ENCODE peak calls at places on chromosomes 1 and 21, in six cellular contexts. Z, Y, S, O, X and T are unnamed samples.

GRCh38 chr1:27554777-27555699 is 48.9 kb downstream of the AHDC1 start:
- DNase-seq in Z (peak; percentile 67), S (no peak), X (no peak), Y (no peak), O (no peak), T (no peak)

GRCh38 chr1:119288751-119289150 is 79.8 kb upstream of the HAO2 start:
- DNase-seq in Y (no peak), O (no peak), Z (no peak), X (no peak), S (peak; percentile 71), T (no peak)

GRCh38 chr1:42340093-42340492 is 5.1 kb upstream of the FOXJ3 start:
- DNase-seq in X (peak; percentile 26), Y (no peak), O (no peak), Z (no peak), S (peak; percentile 40), T (no peak)

GRCh38 chr1:98210563-98210962 is 289.7 kb upstream of the DPYD start:
- DNase-seq in S (no peak), Z (no peak), O (no peak), X (no peak), Y (no peak), T (no peak)

GRCh38 chr1:81775510-81775909 is 25.2 kb upstream of the ADGRL2 start:
- DNase-seq in O (no peak), S (no peak), Z (no peak), X (no peak), Y (no peak), T (no peak)

GRCh38 chr1:23777979-23778814 is at the start of gene PITHD1:
- DNase-seq in O (no peak), Y (peak; percentile 61), S (peak; percentile 89), X (peak; percentile 88), Z (peak; percentile 75), T (peak; percentile 76)

GRCh38 chr1:232131715-232132391 is 498.1 kb downstream of the SIPA1L2 start:
- DNase-seq in Z (no peak), Y (no peak), X (no peak), O (no peak), S (no peak), T (no peak)

GRCh38 chr1:160724445-160725242 is 13.0 kb upstream of the CD48 start:
- DNase-seq in O (no peak), Z (no peak), Y (no peak), S (no peak), X (peak; percentile 28), T (no peak)

GRCh38 chr1:224544276-224544675 is 71.8 kb upstream of the CNIH3 start:
- DNase-seq in O (no peak), Z (no peak), X (no peak), S (no peak), Y (no peak), T (no peak)

GRCh38 chr1:32758177-32758794 is 55.7 kb upstream of the SYNC start:
- DNase-seq in O (no peak), Y (no peak), X (no peak), Z (no peak), S (no peak), T (no peak)

GRCh38 chr1:94544706-94545490 is 3.3 kb upstream of the F3 start:
- DNase-seq in S (peak; percentile 79), X (no peak), O (peak; percentile 45), Z (no peak), Y (no peak), T (no peak)

GRCh38 chr1:9145021-9145668 is 16.2 kb upstream of the GPR157 start:
- DNase-seq in S (peak; percentile 82), Y (no peak), Z (no peak), X (no peak), O (no peak), T (no peak)

GRCh38 chr1:40736085-40736531 is 44.6 kb downstream of the NFYC start:
- DNase-seq in Y (no peak), S (peak; percentile 89), O (peak; percentile 56), Z (no peak), X (no peak), T (no peak)

GRCh38 chr1:12554521-12555305 is 63.3 kb downstream of the DHRS3 start:
- DNase-seq in Y (no peak), Z (peak; percentile 6), S (no peak), O (no peak), X (no peak), T (no peak)

GRCh38 chr1:51520700-51521248 is 1.7 kb upstream of the EPS15 start:
- DNase-seq in S (no peak), Z (no peak), Y (no peak), O (no peak), X (no peak), T (no peak)

GRCh38 chr21:27213328-27213727 is 246.4 kb upstream of the ADAMTS5 start:
- DNase-seq in Y (no peak), X (peak; percentile 62), S (no peak), Z (no peak), O (no peak), T (no peak)